ENCODE peak calls at places on chromosomes 12 and 14, in nine cellular contexts. R is RPMI8226; J is transverse colon; X is activated T-helper 9 cell treated with anti-CD3 and anti-CD28 coated beads, Interleukin-2, amount 50 U/mL, for 16 hours; H is naive thymus-derived CD8-positive, alpha-beta T cell; F is iris pigment epithelial cell; T is body of pancreas; O is prostate gland; M is foreskin fibroblast. E is an unnamed sample.

GRCh38 chr12:40106202-40106533 is 287 bp upstream of the SLC2A13 start:
- DNase-seq in F (no peak), X (no peak), O (no peak), R (no peak), J (no peak), T (no peak), M (no peak), H (no peak), E (no peak)

GRCh38 chr14:69320581-69321365 is 60.8 kb downstream of the GALNT16 start:
- DNase-seq in T (no peak), R (no peak), M (no peak), H (no peak), F (no peak), J (no peak), O (no peak), X (no peak), E (no peak)

GRCh38 chr14:54420478-54421116 is 20.6 kb downstream of the CNIH1 start:
- DNase-seq in F (peak; percentile 69), T (no peak), H (no peak), X (no peak), O (no peak), R (peak; percentile 8), J (peak; percentile 35), M (peak; percentile 38), E (no peak)

GRCh38 chr14:70005281-70005805 is 126.1 kb downstream of the SMOC1 start:
- DNase-seq in X (no peak), H (no peak), R (no peak), J (peak; percentile 28), O (no peak), M (no peak), T (no peak), F (no peak), E (no peak)

GRCh38 chr14:72532686-72533454 is 361.0 kb downstream of the DPF3 start:
- DNase-seq in T (no peak), H (no peak), J (no peak), R (no peak), F (no peak), M (no peak), O (no peak), X (no peak), E (no peak)

GRCh38 chr14:95319312-95320075 is at the start of gene CLMN:
- DNase-seq in O (peak; percentile 36), X (no peak), J (peak; percentile 61), F (peak; percentile 30), R (peak; percentile 61), M (peak; percentile 15), H (peak; percentile 76), T (peak; percentile 67), E (peak; percentile 35)

GRCh38 chr12:124399622-124400021 is 104.7 kb downstream of the RFLNA start:
- DNase-seq in X (peak; percentile 9), R (peak; percentile 19), M (no peak), T (no peak), J (peak; percentile 42), O (no peak), H (no peak), F (no peak), E (peak; percentile 44)

GRCh38 chr12:60194682-60195081 is 598.9 kb downstream of the SLC16A7 start:
- DNase-seq in M (peak; percentile 32), T (no peak), H (no peak), X (no peak), F (peak; percentile 57), R (no peak), O (no peak), J (no peak), E (no peak)

GRCh38 chr14:93023802-93024434 is 91.8 kb downstream of the ITPK1 start:
- DNase-seq in X (no peak), F (no peak), R (no peak), H (no peak), O (no peak), T (no peak), J (no peak), M (no peak), E (no peak)

GRCh38 chr12:123384318-123384993 is 524 bp downstream of the KMT5A start:
- DNase-seq in H (no peak), X (peak; percentile 7), F (no peak), O (no peak), M (no peak), J (no peak), R (peak; percentile 35), T (no peak), E (peak; percentile 45)

GRCh38 chr12:125683748-125684381 is 618.6 kb downstream of the AACS start:
- DNase-seq in M (no peak), F (no peak), O (peak; percentile 22), R (peak; percentile 85), H (no peak), X (no peak), T (peak; percentile 54), J (peak; percentile 58), E (peak; percentile 44)

GRCh38 chr14:61537567-61538463 is 157.5 kb upstream of the HIF1A start:
- DNase-seq in R (peak; percentile 57), M (peak; percentile 80), H (no peak), O (peak; percentile 82), T (peak; percentile 78), F (peak; percentile 88), J (peak; percentile 82), X (peak; percentile 26), E (no peak)

GRCh38 chr12:39966738-39967137 is 139.1 kb downstream of the SLC2A13 start:
- DNase-seq in R (no peak), H (no peak), T (no peak), X (no peak), F (no peak), O (no peak), J (no peak), M (no peak), E (no peak)

E was measured in activated CD4-positive, CD25-positive, alpha-beta regulatory T cell treated with anti-CD3 and anti-CD28 coated beads, Interleukin-2, amount 50 U/mL, for 72 hours.